ENCODE peak calls at places on chromosomes 11 and 22, in eight cellular contexts. One of them, this sample, is unnamed.

GRCh38 chr11:78300108-78300507 is 111.4 kb downstream of the USP35 start:
- DNase-seq in NCI-H524 treated with DMSO at 0.1 percent for 48 hours: no peak
- DNase-seq in LoVo: no peak
- DNase-seq in renal cortical epithelial cell: no peak
- DNase-seq in T-helper 9 cell: no peak
- DNase-seq in T-helper 2 cell: no peak
- DNase-seq in NCI-H1436: no peak
- DNase-seq in T47D: no peak
- DNase-seq in this sample: no peak

GRCh38 chr22:27591060-27591459 is 210.5 kb downstream of the MN1 start:
- DNase-seq in NCI-H524 treated with DMSO at 0.1 percent for 48 hours: no peak
- DNase-seq in T-helper 2 cell: no peak
- DNase-seq in T-helper 9 cell: no peak
- DNase-seq in LoVo: no peak
- DNase-seq in T47D: no peak
- DNase-seq in NCI-H1436: no peak
- DNase-seq in renal cortical epithelial cell: no peak
- DNase-seq in this sample: no peak

GRCh38 chr11:16923987-16924386 is 90.2 kb downstream of the PLEKHA7 start:
- DNase-seq in NCI-H1436: no peak
- DNase-seq in T-helper 9 cell: no peak
- DNase-seq in renal cortical epithelial cell: no peak
- DNase-seq in T47D: no peak
- DNase-seq in NCI-H524 treated with DMSO at 0.1 percent for 48 hours: no peak
- DNase-seq in LoVo: peak; percentile 75
- DNase-seq in T-helper 2 cell: no peak
- DNase-seq in this sample: no peak

GRCh38 chr11:12789054-12789453 is 114.8 kb downstream of the TEAD1 start:
- DNase-seq in NCI-H1436: no peak
- DNase-seq in renal cortical epithelial cell: no peak
- DNase-seq in T47D: no peak
- DNase-seq in LoVo: no peak
- DNase-seq in NCI-H524 treated with DMSO at 0.1 percent for 48 hours: no peak
- DNase-seq in T-helper 2 cell: no peak
- DNase-seq in T-helper 9 cell: no peak
- DNase-seq in this sample: no peak

GRCh38 chr11:76669901-76670474 is 559 bp downstream of the LRRC32 start:
- DNase-seq in renal cortical epithelial cell: peak; percentile 78
- DNase-seq in LoVo: no peak
- DNase-seq in NCI-H524 treated with DMSO at 0.1 percent for 48 hours: no peak
- DNase-seq in T-helper 2 cell: no peak
- DNase-seq in T47D: no peak
- DNase-seq in T-helper 9 cell: no peak
- DNase-seq in NCI-H1436: no peak
- DNase-seq in this sample: no peak

GRCh38 chr11:416051-416756 is 1.4 kb upstream of the SIGIRR start:
- DNase-seq in T-helper 2 cell: no peak
- DNase-seq in NCI-H1436: no peak
- DNase-seq in T-helper 9 cell: no peak
- DNase-seq in LoVo: no peak
- DNase-seq in T47D: no peak
- DNase-seq in renal cortical epithelial cell: no peak
- DNase-seq in NCI-H524 treated with DMSO at 0.1 percent for 48 hours: no peak
- DNase-seq in this sample: no peak

GRCh38 chr11:32526715-32527114 is 56.9 kb upstream of the EIF3M start:
- DNase-seq in T47D: no peak
- DNase-seq in renal cortical epithelial cell: peak; percentile 30
- DNase-seq in NCI-H1436: no peak
- DNase-seq in T-helper 9 cell: no peak
- DNase-seq in NCI-H524 treated with DMSO at 0.1 percent for 48 hours: no peak
- DNase-seq in T-helper 2 cell: no peak
- DNase-seq in LoVo: no peak
- DNase-seq in this sample: no peak

GRCh38 chr11:34028407-34028804 is 23.1 kb upstream of the CAPRIN1 start:
- DNase-seq in NCI-H524 treated with DMSO at 0.1 percent for 48 hours: no peak
- DNase-seq in renal cortical epithelial cell: peak; percentile 34
- DNase-seq in T-helper 9 cell: no peak
- DNase-seq in T47D: no peak
- DNase-seq in LoVo: peak; percentile 19
- DNase-seq in NCI-H1436: no peak
- DNase-seq in T-helper 2 cell: no peak
- DNase-seq in this sample: no peak

GRCh38 chr22:40193429-40194421 is 16.0 kb downstream of the TNRC6B start:
- DNase-seq in T-helper 9 cell: no peak
- DNase-seq in renal cortical epithelial cell: peak; percentile 47
- DNase-seq in T47D: no peak
- DNase-seq in T-helper 2 cell: no peak
- DNase-seq in NCI-H1436: no peak
- DNase-seq in LoVo: no peak
- DNase-seq in NCI-H524 treated with DMSO at 0.1 percent for 48 hours: no peak
- DNase-seq in this sample: no peak

GRCh38 chr11:1230456-1231395 is 7.9 kb downstream of the MUC5B start:
- DNase-seq in T-helper 2 cell: no peak
- DNase-seq in renal cortical epithelial cell: no peak
- DNase-seq in NCI-H1436: no peak
- DNase-seq in T47D: peak; percentile 68
- DNase-seq in LoVo: no peak
- DNase-seq in NCI-H524 treated with DMSO at 0.1 percent for 48 hours: no peak
- DNase-seq in T-helper 9 cell: no peak
- DNase-seq in this sample: peak; percentile 60

This sample was measured in suprapubic skin.